ENCODE peak calls at places on chromosome 2, in ten cellular contexts. One of them, this sample, is unnamed.

GRCh38 chr2:218391202-218391601 is 8.5 kb upstream of the CTDSP1 start:
- DNase-seq in stimulated activated CD4-positive, alpha-beta T cell treated with anti-CD3 and anti-CD28 coated beads, Interleukin-1b, Interleukin-23, amount 100 ng/mL, for 4 hours: no peak
- DNase-seq in ELR: no peak
- DNase-seq in NT2/D1: no peak
- DNase-seq in T-cell: no peak
- DNase-seq in NCI-H1105 treated with DMSO at 0.1 percent for 48 hours: no peak
- DNase-seq in NCI-H1092 treated with DMSO at 0.1 percent for 48 hours: no peak
- DNase-seq in fibroblast of the aortic adventitia: no peak
- DNase-seq in occipital lobe: no peak
- DNase-seq in effector CD4-positive, alpha-beta T cell: no peak
- DNase-seq in this sample: no peak

GRCh38 chr2:216533504-216534068 is 34.9 kb downstream of the RPL37A start:
- DNase-seq in stimulated activated CD4-positive, alpha-beta T cell treated with anti-CD3 and anti-CD28 coated beads, Interleukin-1b, Interleukin-23, amount 100 ng/mL, for 4 hours: no peak
- DNase-seq in ELR: no peak
- DNase-seq in NT2/D1: no peak
- DNase-seq in T-cell: no peak
- DNase-seq in NCI-H1105 treated with DMSO at 0.1 percent for 48 hours: no peak
- DNase-seq in NCI-H1092 treated with DMSO at 0.1 percent for 48 hours: no peak
- DNase-seq in fibroblast of the aortic adventitia: no peak
- DNase-seq in occipital lobe: no peak
- DNase-seq in effector CD4-positive, alpha-beta T cell: no peak
- DNase-seq in this sample: no peak

GRCh38 chr2:148674063-148675020 is 29.8 kb downstream of the EPC2 start:
- DNase-seq in stimulated activated CD4-positive, alpha-beta T cell treated with anti-CD3 and anti-CD28 coated beads, Interleukin-1b, Interleukin-23, amount 100 ng/mL, for 4 hours: peak
- DNase-seq in ELR: peak
- DNase-seq in NT2/D1: peak
- DNase-seq in T-cell: no peak
- DNase-seq in NCI-H1105 treated with DMSO at 0.1 percent for 48 hours: peak
- DNase-seq in NCI-H1092 treated with DMSO at 0.1 percent for 48 hours: no peak
- DNase-seq in fibroblast of the aortic adventitia: no peak
- DNase-seq in occipital lobe: no peak
- DNase-seq in effector CD4-positive, alpha-beta T cell: no peak
- DNase-seq in this sample: peak

GRCh38 chr2:189657867-189658266 is 3.4 kb upstream of the ASNSD1 start:
- DNase-seq in stimulated activated CD4-positive, alpha-beta T cell treated with anti-CD3 and anti-CD28 coated beads, Interleukin-1b, Interleukin-23, amount 100 ng/mL, for 4 hours: no peak
- DNase-seq in ELR: no peak
- DNase-seq in NT2/D1: no peak
- DNase-seq in T-cell: peak
- DNase-seq in NCI-H1105 treated with DMSO at 0.1 percent for 48 hours: no peak
- DNase-seq in NCI-H1092 treated with DMSO at 0.1 percent for 48 hours: no peak
- DNase-seq in fibroblast of the aortic adventitia: peak
- DNase-seq in occipital lobe: no peak
- DNase-seq in effector CD4-positive, alpha-beta T cell: no peak
- DNase-seq in this sample: no peak

GRCh38 chr2:239470151-239470900 is 69.5 kb upstream of the HDAC4 start:
- DNase-seq in stimulated activated CD4-positive, alpha-beta T cell treated with anti-CD3 and anti-CD28 coated beads, Interleukin-1b, Interleukin-23, amount 100 ng/mL, for 4 hours: no peak
- DNase-seq in ELR: no peak
- DNase-seq in NT2/D1: no peak
- DNase-seq in T-cell: no peak
- DNase-seq in NCI-H1105 treated with DMSO at 0.1 percent for 48 hours: no peak
- DNase-seq in NCI-H1092 treated with DMSO at 0.1 percent for 48 hours: no peak
- DNase-seq in fibroblast of the aortic adventitia: no peak
- DNase-seq in occipital lobe: no peak
- DNase-seq in effector CD4-positive, alpha-beta T cell: no peak
- DNase-seq in this sample: no peak

GRCh38 chr2:85899849-85900248 is 11.1 kb upstream of the ST3GAL5 start:
- DNase-seq in stimulated activated CD4-positive, alpha-beta T cell treated with anti-CD3 and anti-CD28 coated beads, Interleukin-1b, Interleukin-23, amount 100 ng/mL, for 4 hours: no peak
- DNase-seq in ELR: no peak
- DNase-seq in NT2/D1: no peak
- DNase-seq in T-cell: no peak
- DNase-seq in NCI-H1105 treated with DMSO at 0.1 percent for 48 hours: no peak
- DNase-seq in NCI-H1092 treated with DMSO at 0.1 percent for 48 hours: no peak
- DNase-seq in fibroblast of the aortic adventitia: no peak
- DNase-seq in occipital lobe: no peak
- DNase-seq in effector CD4-positive, alpha-beta T cell: no peak
- DNase-seq in this sample: no peak

GRCh38 chr2:142834003-142834402 is 43.5 kb upstream of the KYNU start:
- DNase-seq in stimulated activated CD4-positive, alpha-beta T cell treated with anti-CD3 and anti-CD28 coated beads, Interleukin-1b, Interleukin-23, amount 100 ng/mL, for 4 hours: no peak
- DNase-seq in ELR: peak
- DNase-seq in NT2/D1: no peak
- DNase-seq in T-cell: no peak
- DNase-seq in NCI-H1105 treated with DMSO at 0.1 percent for 48 hours: no peak
- DNase-seq in NCI-H1092 treated with DMSO at 0.1 percent for 48 hours: no peak
- DNase-seq in fibroblast of the aortic adventitia: peak
- DNase-seq in occipital lobe: no peak
- DNase-seq in effector CD4-positive, alpha-beta T cell: no peak
- DNase-seq in this sample: no peak

GRCh38 chr2:201660293-201660895 is 17.1 kb upstream of the TMEM237 start:
- DNase-seq in stimulated activated CD4-positive, alpha-beta T cell treated with anti-CD3 and anti-CD28 coated beads, Interleukin-1b, Interleukin-23, amount 100 ng/mL, for 4 hours: no peak
- DNase-seq in ELR: no peak
- DNase-seq in NT2/D1: no peak
- DNase-seq in T-cell: no peak
- DNase-seq in NCI-H1105 treated with DMSO at 0.1 percent for 48 hours: no peak
- DNase-seq in NCI-H1092 treated with DMSO at 0.1 percent for 48 hours: no peak
- DNase-seq in fibroblast of the aortic adventitia: no peak
- DNase-seq in occipital lobe: no peak
- DNase-seq in effector CD4-positive, alpha-beta T cell: no peak
- DNase-seq in this sample: no peak

GRCh38 chr2:196823750-196824149 is 14.6 kb upstream of the C2orf66 start:
- DNase-seq in stimulated activated CD4-positive, alpha-beta T cell treated with anti-CD3 and anti-CD28 coated beads, Interleukin-1b, Interleukin-23, amount 100 ng/mL, for 4 hours: no peak
- DNase-seq in ELR: peak
- DNase-seq in NT2/D1: no peak
- DNase-seq in T-cell: no peak
- DNase-seq in NCI-H1105 treated with DMSO at 0.1 percent for 48 hours: no peak
- DNase-seq in NCI-H1092 treated with DMSO at 0.1 percent for 48 hours: no peak
- DNase-seq in fibroblast of the aortic adventitia: peak
- DNase-seq in occipital lobe: no peak
- DNase-seq in effector CD4-positive, alpha-beta T cell: no peak
- DNase-seq in this sample: no peak

GRCh38 chr2:69062307-69062706 is 49.3 kb downstream of the ANTXR1 start:
- DNase-seq in stimulated activated CD4-positive, alpha-beta T cell treated with anti-CD3 and anti-CD28 coated beads, Interleukin-1b, Interleukin-23, amount 100 ng/mL, for 4 hours: no peak
- DNase-seq in ELR: no peak
- DNase-seq in NT2/D1: no peak
- DNase-seq in T-cell: no peak
- DNase-seq in NCI-H1105 treated with DMSO at 0.1 percent for 48 hours: no peak
- DNase-seq in NCI-H1092 treated with DMSO at 0.1 percent for 48 hours: no peak
- DNase-seq in fibroblast of the aortic adventitia: no peak
- DNase-seq in occipital lobe: no peak
- DNase-seq in effector CD4-positive, alpha-beta T cell: no peak
- DNase-seq in this sample: no peak

GRCh38 chr2:112794131-112794733 is 9.9 kb upstream of the IL1A start:
- DNase-seq in stimulated activated CD4-positive, alpha-beta T cell treated with anti-CD3 and anti-CD28 coated beads, Interleukin-1b, Interleukin-23, amount 100 ng/mL, for 4 hours: no peak
- DNase-seq in ELR: peak
- DNase-seq in NT2/D1: no peak
- DNase-seq in T-cell: peak
- DNase-seq in NCI-H1105 treated with DMSO at 0.1 percent for 48 hours: no peak
- DNase-seq in NCI-H1092 treated with DMSO at 0.1 percent for 48 hours: no peak
- DNase-seq in fibroblast of the aortic adventitia: peak
- DNase-seq in occipital lobe: no peak
- DNase-seq in effector CD4-positive, alpha-beta T cell: no peak
- DNase-seq in this sample: no peak

GRCh38 chr2:98343371-98343770 is 2.9 kb upstream of the CNGA3 start:
- DNase-seq in stimulated activated CD4-positive, alpha-beta T cell treated with anti-CD3 and anti-CD28 coated beads, Interleukin-1b, Interleukin-23, amount 100 ng/mL, for 4 hours: no peak
- DNase-seq in ELR: no peak
- DNase-seq in NT2/D1: no peak
- DNase-seq in T-cell: no peak
- DNase-seq in NCI-H1105 treated with DMSO at 0.1 percent for 48 hours: no peak
- DNase-seq in NCI-H1092 treated with DMSO at 0.1 percent for 48 hours: no peak
- DNase-seq in fibroblast of the aortic adventitia: no peak
- DNase-seq in occipital lobe: no peak
- DNase-seq in effector CD4-positive, alpha-beta T cell: no peak
- DNase-seq in this sample: no peak

GRCh38 chr2:45210466-45211195 is 201.4 kb upstream of the SIX2 start:
- DNase-seq in stimulated activated CD4-positive, alpha-beta T cell treated with anti-CD3 and anti-CD28 coated beads, Interleukin-1b, Interleukin-23, amount 100 ng/mL, for 4 hours: no peak
- DNase-seq in ELR: peak
- DNase-seq in NT2/D1: no peak
- DNase-seq in T-cell: no peak
- DNase-seq in NCI-H1105 treated with DMSO at 0.1 percent for 48 hours: no peak
- DNase-seq in NCI-H1092 treated with DMSO at 0.1 percent for 48 hours: no peak
- DNase-seq in fibroblast of the aortic adventitia: no peak
- DNase-seq in occipital lobe: no peak
- DNase-seq in effector CD4-positive, alpha-beta T cell: no peak
- DNase-seq in this sample: no peak

GRCh38 chr2:85584857-85585780 is 888 bp downstream of the VAMP5 start:
- DNase-seq in stimulated activated CD4-positive, alpha-beta T cell treated with anti-CD3 and anti-CD28 coated beads, Interleukin-1b, Interleukin-23, amount 100 ng/mL, for 4 hours: no peak
- DNase-seq in ELR: peak
- DNase-seq in NT2/D1: no peak
- DNase-seq in T-cell: no peak
- DNase-seq in NCI-H1105 treated with DMSO at 0.1 percent for 48 hours: no peak
- DNase-seq in NCI-H1092 treated with DMSO at 0.1 percent for 48 hours: no peak
- DNase-seq in fibroblast of the aortic adventitia: peak
- DNase-seq in occipital lobe: no peak
- DNase-seq in effector CD4-positive, alpha-beta T cell: no peak
- DNase-seq in this sample: no peak

GRCh38 chr2:229434131-229434530 is 163.0 kb upstream of the PID1 start:
- DNase-seq in stimulated activated CD4-positive, alpha-beta T cell treated with anti-CD3 and anti-CD28 coated beads, Interleukin-1b, Interleukin-23, amount 100 ng/mL, for 4 hours: no peak
- DNase-seq in ELR: peak
- DNase-seq in NT2/D1: no peak
- DNase-seq in T-cell: no peak
- DNase-seq in NCI-H1105 treated with DMSO at 0.1 percent for 48 hours: no peak
- DNase-seq in NCI-H1092 treated with DMSO at 0.1 percent for 48 hours: no peak
- DNase-seq in fibroblast of the aortic adventitia: peak
- DNase-seq in occipital lobe: no peak
- DNase-seq in effector CD4-positive, alpha-beta T cell: no peak
- DNase-seq in this sample: no peak

GRCh38 chr2:160924936-160925353 is 235.3 kb upstream of the TANK start:
- DNase-seq in stimulated activated CD4-positive, alpha-beta T cell treated with anti-CD3 and anti-CD28 coated beads, Interleukin-1b, Interleukin-23, amount 100 ng/mL, for 4 hours: no peak
- DNase-seq in ELR: no peak
- DNase-seq in NT2/D1: peak
- DNase-seq in T-cell: no peak
- DNase-seq in NCI-H1105 treated with DMSO at 0.1 percent for 48 hours: no peak
- DNase-seq in NCI-H1092 treated with DMSO at 0.1 percent for 48 hours: no peak
- DNase-seq in fibroblast of the aortic adventitia: peak
- DNase-seq in occipital lobe: no peak
- DNase-seq in effector CD4-positive, alpha-beta T cell: no peak
- DNase-seq in this sample: no peak

GRCh38 chr2:43887176-43887575 is 48.4 kb downstream of the ABCG8 start:
- DNase-seq in stimulated activated CD4-positive, alpha-beta T cell treated with anti-CD3 and anti-CD28 coated beads, Interleukin-1b, Interleukin-23, amount 100 ng/mL, for 4 hours: no peak
- DNase-seq in ELR: no peak
- DNase-seq in NT2/D1: no peak
- DNase-seq in T-cell: no peak
- DNase-seq in NCI-H1105 treated with DMSO at 0.1 percent for 48 hours: no peak
- DNase-seq in NCI-H1092 treated with DMSO at 0.1 percent for 48 hours: no peak
- DNase-seq in fibroblast of the aortic adventitia: no peak
- DNase-seq in occipital lobe: no peak
- DNase-seq in effector CD4-positive, alpha-beta T cell: no peak
- DNase-seq in this sample: peak

GRCh38 chr2:9145752-9146430 is 60.7 kb upstream of the ASAP2 start:
- DNase-seq in stimulated activated CD4-positive, alpha-beta T cell treated with anti-CD3 and anti-CD28 coated beads, Interleukin-1b, Interleukin-23, amount 100 ng/mL, for 4 hours: no peak
- DNase-seq in ELR: no peak
- DNase-seq in NT2/D1: no peak
- DNase-seq in T-cell: no peak
- DNase-seq in NCI-H1105 treated with DMSO at 0.1 percent for 48 hours: no peak
- DNase-seq in NCI-H1092 treated with DMSO at 0.1 percent for 48 hours: no peak
- DNase-seq in fibroblast of the aortic adventitia: no peak
- DNase-seq in occipital lobe: no peak
- DNase-seq in effector CD4-positive, alpha-beta T cell: no peak
- DNase-seq in this sample: no peak

GRCh38 chr2:22355816-22356433 is 1029.1 kb upstream of the KLHL29 start:
- DNase-seq in stimulated activated CD4-positive, alpha-beta T cell treated with anti-CD3 and anti-CD28 coated beads, Interleukin-1b, Interleukin-23, amount 100 ng/mL, for 4 hours: peak
- DNase-seq in ELR: peak
- DNase-seq in NT2/D1: peak
- DNase-seq in T-cell: no peak
- DNase-seq in NCI-H1105 treated with DMSO at 0.1 percent for 48 hours: peak
- DNase-seq in NCI-H1092 treated with DMSO at 0.1 percent for 48 hours: no peak
- DNase-seq in fibroblast of the aortic adventitia: no peak
- DNase-seq in occipital lobe: peak
- DNase-seq in effector CD4-positive, alpha-beta T cell: peak
- DNase-seq in this sample: peak

GRCh38 chr2:195594916-195595694 is 61.9 kb upstream of the SLC39A10 start:
- DNase-seq in stimulated activated CD4-positive, alpha-beta T cell treated with anti-CD3 and anti-CD28 coated beads, Interleukin-1b, Interleukin-23, amount 100 ng/mL, for 4 hours: no peak
- DNase-seq in ELR: no peak
- DNase-seq in NT2/D1: no peak
- DNase-seq in T-cell: no peak
- DNase-seq in NCI-H1105 treated with DMSO at 0.1 percent for 48 hours: no peak
- DNase-seq in NCI-H1092 treated with DMSO at 0.1 percent for 48 hours: no peak
- DNase-seq in fibroblast of the aortic adventitia: no peak
- DNase-seq in occipital lobe: no peak
- DNase-seq in effector CD4-positive, alpha-beta T cell: no peak
- DNase-seq in this sample: no peak

GRCh38 chr2:168797286-168797655 is 5.2 kb upstream of the NOSTRIN start:
- DNase-seq in stimulated activated CD4-positive, alpha-beta T cell treated with anti-CD3 and anti-CD28 coated beads, Interleukin-1b, Interleukin-23, amount 100 ng/mL, for 4 hours: no peak
- DNase-seq in ELR: no peak
- DNase-seq in NT2/D1: no peak
- DNase-seq in T-cell: no peak
- DNase-seq in NCI-H1105 treated with DMSO at 0.1 percent for 48 hours: no peak
- DNase-seq in NCI-H1092 treated with DMSO at 0.1 percent for 48 hours: no peak
- DNase-seq in fibroblast of the aortic adventitia: no peak
- DNase-seq in occipital lobe: no peak
- DNase-seq in effector CD4-positive, alpha-beta T cell: no peak
- DNase-seq in this sample: no peak

GRCh38 chr2:17272170-17272569 is 246.1 kb downstream of the RAD51AP2 start:
- DNase-seq in stimulated activated CD4-positive, alpha-beta T cell treated with anti-CD3 and anti-CD28 coated beads, Interleukin-1b, Interleukin-23, amount 100 ng/mL, for 4 hours: no peak
- DNase-seq in ELR: no peak
- DNase-seq in NT2/D1: no peak
- DNase-seq in T-cell: no peak
- DNase-seq in NCI-H1105 treated with DMSO at 0.1 percent for 48 hours: no peak
- DNase-seq in NCI-H1092 treated with DMSO at 0.1 percent for 48 hours: peak
- DNase-seq in fibroblast of the aortic adventitia: no peak
- DNase-seq in occipital lobe: no peak
- DNase-seq in effector CD4-positive, alpha-beta T cell: no peak
- DNase-seq in this sample: no peak

GRCh38 chr2:2083113-2083757 is 247.8 kb downstream of the MYT1L start:
- DNase-seq in stimulated activated CD4-positive, alpha-beta T cell treated with anti-CD3 and anti-CD28 coated beads, Interleukin-1b, Interleukin-23, amount 100 ng/mL, for 4 hours: no peak
- DNase-seq in ELR: no peak
- DNase-seq in NT2/D1: no peak
- DNase-seq in T-cell: no peak
- DNase-seq in NCI-H1105 treated with DMSO at 0.1 percent for 48 hours: peak
- DNase-seq in NCI-H1092 treated with DMSO at 0.1 percent for 48 hours: no peak
- DNase-seq in fibroblast of the aortic adventitia: no peak
- DNase-seq in occipital lobe: no peak
- DNase-seq in effector CD4-positive, alpha-beta T cell: no peak
- DNase-seq in this sample: no peak

GRCh38 chr2:232875256-232876070 is 5.4 kb downstream of the SNORC start:
- DNase-seq in stimulated activated CD4-positive, alpha-beta T cell treated with anti-CD3 and anti-CD28 coated beads, Interleukin-1b, Interleukin-23, amount 100 ng/mL, for 4 hours: no peak
- DNase-seq in ELR: no peak
- DNase-seq in NT2/D1: no peak
- DNase-seq in T-cell: no peak
- DNase-seq in NCI-H1105 treated with DMSO at 0.1 percent for 48 hours: peak
- DNase-seq in NCI-H1092 treated with DMSO at 0.1 percent for 48 hours: peak
- DNase-seq in fibroblast of the aortic adventitia: no peak
- DNase-seq in occipital lobe: no peak
- DNase-seq in effector CD4-positive, alpha-beta T cell: no peak
- DNase-seq in this sample: no peak

GRCh38 chr2:3009499-3009882 is 368.1 kb downstream of the EIPR1 start:
- DNase-seq in stimulated activated CD4-positive, alpha-beta T cell treated with anti-CD3 and anti-CD28 coated beads, Interleukin-1b, Interleukin-23, amount 100 ng/mL, for 4 hours: no peak
- DNase-seq in ELR: no peak
- DNase-seq in NT2/D1: no peak
- DNase-seq in T-cell: no peak
- DNase-seq in NCI-H1105 treated with DMSO at 0.1 percent for 48 hours: no peak
- DNase-seq in NCI-H1092 treated with DMSO at 0.1 percent for 48 hours: no peak
- DNase-seq in fibroblast of the aortic adventitia: no peak
- DNase-seq in occipital lobe: no peak
- DNase-seq in effector CD4-positive, alpha-beta T cell: no peak
- DNase-seq in this sample: no peak

GRCh38 chr2:72148975-72149555 is 1.4 kb upstream of the CYP26B1 start:
- DNase-seq in stimulated activated CD4-positive, alpha-beta T cell treated with anti-CD3 and anti-CD28 coated beads, Interleukin-1b, Interleukin-23, amount 100 ng/mL, for 4 hours: no peak
- DNase-seq in ELR: peak
- DNase-seq in NT2/D1: no peak
- DNase-seq in T-cell: no peak
- DNase-seq in NCI-H1105 treated with DMSO at 0.1 percent for 48 hours: peak
- DNase-seq in NCI-H1092 treated with DMSO at 0.1 percent for 48 hours: no peak
- DNase-seq in fibroblast of the aortic adventitia: peak
- DNase-seq in occipital lobe: no peak
- DNase-seq in effector CD4-positive, alpha-beta T cell: no peak
- DNase-seq in this sample: no peak

GRCh38 chr2:44135307-44135706 is 33.4 kb upstream of the PPM1B start:
- DNase-seq in stimulated activated CD4-positive, alpha-beta T cell treated with anti-CD3 and anti-CD28 coated beads, Interleukin-1b, Interleukin-23, amount 100 ng/mL, for 4 hours: no peak
- DNase-seq in ELR: peak
- DNase-seq in NT2/D1: no peak
- DNase-seq in T-cell: no peak
- DNase-seq in NCI-H1105 treated with DMSO at 0.1 percent for 48 hours: no peak
- DNase-seq in NCI-H1092 treated with DMSO at 0.1 percent for 48 hours: no peak
- DNase-seq in fibroblast of the aortic adventitia: no peak
- DNase-seq in occipital lobe: no peak
- DNase-seq in effector CD4-positive, alpha-beta T cell: no peak
- DNase-seq in this sample: no peak

GRCh38 chr2:10476723-10477442 is 28.8 kb upstream of the ODC1 start:
- DNase-seq in stimulated activated CD4-positive, alpha-beta T cell treated with anti-CD3 and anti-CD28 coated beads, Interleukin-1b, Interleukin-23, amount 100 ng/mL, for 4 hours: no peak
- DNase-seq in ELR: no peak
- DNase-seq in NT2/D1: no peak
- DNase-seq in T-cell: no peak
- DNase-seq in NCI-H1105 treated with DMSO at 0.1 percent for 48 hours: no peak
- DNase-seq in NCI-H1092 treated with DMSO at 0.1 percent for 48 hours: no peak
- DNase-seq in fibroblast of the aortic adventitia: no peak
- DNase-seq in occipital lobe: no peak
- DNase-seq in effector CD4-positive, alpha-beta T cell: no peak
- DNase-seq in this sample: no peak

This sample was measured in NCI-H1694 treated with DMSO at 0.1 percent for 48 hours.